ENCODE peak calls at places on chromosomes 7 and 10, in four cellular contexts. S is NCI-H82, D is T-helper 2 cell, X is A673. W is an unnamed sample.

GRCh38 chr10:100186253-100186780 is 488 bp upstream of the ERLIN1 start:
- DNase-seq in S (peak; percentile 71), D (no peak), X (peak; percentile 76), W (no peak)

GRCh38 chr7:90877201-90877600 is 281.1 kb downstream of the CDK14 start:
- DNase-seq in X (no peak), S (no peak), D (no peak), W (no peak)

GRCh38 chr10:51886438-51887068 is 187.2 kb upstream of the CSTF2T start:
- DNase-seq in S (no peak), D (no peak), X (no peak), W (no peak)

GRCh38 chr7:67716729-67717128 is 720.1 kb downstream of the TYW1 start:
- DNase-seq in X (peak; percentile 37), S (no peak), D (no peak), W (no peak)

GRCh38 chr7:43834463-43835251 is 34.7 kb downstream of the MRPS24 start:
- DNase-seq in X (peak; percentile 19), S (no peak), D (no peak), W (no peak)

GRCh38 chr10:43170491-43170890 is 32.2 kb downstream of the CSGALNACT2 start:
- DNase-seq in S (no peak), X (peak; percentile 11), D (no peak), W (no peak)

GRCh38 chr7:74047804-74048380 is 19.9 kb downstream of the ELN start:
- DNase-seq in D (no peak), S (no peak), X (no peak), W (no peak)

GRCh38 chr7:69791739-69792138 is 193.5 kb downstream of the AUTS2 start:
- DNase-seq in X (no peak), S (no peak), D (no peak), W (no peak)

GRCh38 chr7:113083132-113083833 is 3.3 kb downstream of the GPR85 start:
- DNase-seq in X (no peak), D (no peak), S (peak; percentile 41), W (no peak)

GRCh38 chr7:106346678-106347217 is 62.0 kb upstream of the NAMPT start:
- DNase-seq in S (no peak), X (peak; percentile 85), D (no peak), W (peak; percentile 23)

GRCh38 chr10:30759423-30759822 is 129.9 kb upstream of the LYZL2 start:
- DNase-seq in D (no peak), S (no peak), X (no peak), W (no peak)

GRCh38 chr7:142896151-142896550 is 10.6 kb upstream of the TRPV6 start:
- DNase-seq in S (no peak), D (no peak), X (no peak), W (no peak)

GRCh38 chr7:157357129-157358040 is 20.6 kb downstream of the DNAJB6 start:
- DNase-seq in D (no peak), S (no peak), X (no peak), W (no peak)

GRCh38 chr10:102615361-102615760 is 28.9 kb upstream of the TRIM8 start:
- DNase-seq in S (peak; percentile 61), D (no peak), X (peak; percentile 37), W (no peak)